ENCODE peak calls at places on chromosomes 16 and 17, in five cellular contexts. One of them, this sample, is unnamed.

GRCh38 chr17:28982191-28982793 is 23.5 kb downstream of the SEZ6 start:
- DNase-seq in DND-41: peak
- DNase-seq in GM23248: no peak
- DNase-seq in gastrocnemius medialis: no peak
- DNase-seq in foreskin fibroblast: no peak
- DNase-seq in this sample: peak

GRCh38 chr16:3715430-3715829 is 1.9 kb downstream of the TRAP1 start:
- DNase-seq in DND-41: no peak
- DNase-seq in GM23248: no peak
- DNase-seq in gastrocnemius medialis: no peak
- DNase-seq in foreskin fibroblast: no peak
- DNase-seq in this sample: no peak

GRCh38 chr17:55434721-55435120 is 13.1 kb upstream of the MMD start:
- DNase-seq in DND-41: no peak
- DNase-seq in GM23248: peak
- DNase-seq in gastrocnemius medialis: no peak
- DNase-seq in foreskin fibroblast: no peak
- DNase-seq in this sample: no peak

GRCh38 chr17:75160211-75160610 is 5.9 kb upstream of the JPT1 start:
- DNase-seq in DND-41: no peak
- DNase-seq in GM23248: no peak
- DNase-seq in gastrocnemius medialis: no peak
- DNase-seq in foreskin fibroblast: no peak
- DNase-seq in this sample: no peak

GRCh38 chr16:84729716-84730320 is 30.0 kb downstream of the USP10 start:
- DNase-seq in DND-41: no peak
- DNase-seq in GM23248: peak
- DNase-seq in gastrocnemius medialis: no peak
- DNase-seq in foreskin fibroblast: no peak
- DNase-seq in this sample: no peak

GRCh38 chr17:21126645-21127507 is at the start of gene DHRS7B:
- DNase-seq in DND-41: peak
- DNase-seq in GM23248: peak
- DNase-seq in gastrocnemius medialis: peak
- DNase-seq in foreskin fibroblast: peak
- DNase-seq in this sample: peak

GRCh38 chr17:81961554-81962498 is 839 bp upstream of the NOTUM start:
- DNase-seq in DND-41: no peak
- DNase-seq in GM23248: no peak
- DNase-seq in gastrocnemius medialis: no peak
- DNase-seq in foreskin fibroblast: no peak
- DNase-seq in this sample: no peak

GRCh38 chr16:30615358-30616076 is 5.3 kb upstream of the ZNF689 start:
- DNase-seq in DND-41: peak
- DNase-seq in GM23248: peak
- DNase-seq in gastrocnemius medialis: peak
- DNase-seq in foreskin fibroblast: no peak
- DNase-seq in this sample: peak

GRCh38 chr16:31537362-31537921 is 9.7 kb downstream of the AHSP start:
- DNase-seq in DND-41: no peak
- DNase-seq in GM23248: no peak
- DNase-seq in gastrocnemius medialis: no peak
- DNase-seq in foreskin fibroblast: no peak
- DNase-seq in this sample: no peak

GRCh38 chr16:57941016-57941656 is 29.8 kb downstream of the CNGB1 start:
- DNase-seq in DND-41: no peak
- DNase-seq in GM23248: peak
- DNase-seq in gastrocnemius medialis: no peak
- DNase-seq in foreskin fibroblast: peak
- DNase-seq in this sample: no peak

GRCh38 chr17:75652341-75652740 is 14.6 kb downstream of the RECQL5 start:
- DNase-seq in DND-41: no peak
- DNase-seq in GM23248: no peak
- DNase-seq in gastrocnemius medialis: no peak
- DNase-seq in foreskin fibroblast: no peak
- DNase-seq in this sample: no peak

GRCh38 chr17:7867881-7868329 is 10.1 kb downstream of the CYB5D1 start:
- DNase-seq in DND-41: no peak
- DNase-seq in GM23248: no peak
- DNase-seq in gastrocnemius medialis: no peak
- DNase-seq in foreskin fibroblast: no peak
- DNase-seq in this sample: peak

GRCh38 chr17:61478790-61479492 is 26.7 kb downstream of the TBX4 start:
- DNase-seq in DND-41: no peak
- DNase-seq in GM23248: no peak
- DNase-seq in gastrocnemius medialis: no peak
- DNase-seq in foreskin fibroblast: no peak
- DNase-seq in this sample: no peak

GRCh38 chr17:2592974-2593845 is at the start of gene PAFAH1B1:
- DNase-seq in DND-41: peak
- DNase-seq in GM23248: peak
- DNase-seq in gastrocnemius medialis: peak
- DNase-seq in foreskin fibroblast: peak
- DNase-seq in this sample: peak

GRCh38 chr17:34711646-34712045 is 132.3 kb downstream of the TMEM132E start:
- DNase-seq in DND-41: no peak
- DNase-seq in GM23248: no peak
- DNase-seq in gastrocnemius medialis: no peak
- DNase-seq in foreskin fibroblast: no peak
- DNase-seq in this sample: no peak

GRCh38 chr17:1203111-1203966 is 23.6 kb upstream of the ABR start:
- DNase-seq in DND-41: no peak
- DNase-seq in GM23248: peak
- DNase-seq in gastrocnemius medialis: peak
- DNase-seq in foreskin fibroblast: peak
- DNase-seq in this sample: peak

GRCh38 chr17:82837586-82838320 is 2.1 kb downstream of the ZNF750 start:
- DNase-seq in DND-41: no peak
- DNase-seq in GM23248: no peak
- DNase-seq in gastrocnemius medialis: peak
- DNase-seq in foreskin fibroblast: no peak
- DNase-seq in this sample: no peak

GRCh38 chr16:50879873-50880695 is 138.2 kb downstream of the CYLD start:
- DNase-seq in DND-41: no peak
- DNase-seq in GM23248: peak
- DNase-seq in gastrocnemius medialis: no peak
- DNase-seq in foreskin fibroblast: no peak
- DNase-seq in this sample: no peak

GRCh38 chr16:1510941-1511351 is 17.8 kb downstream of the TELO2 start:
- DNase-seq in DND-41: no peak
- DNase-seq in GM23248: no peak
- DNase-seq in gastrocnemius medialis: no peak
- DNase-seq in foreskin fibroblast: no peak
- DNase-seq in this sample: no peak

GRCh38 chr16:1512774-1513173 is 19.6 kb downstream of the TELO2 start:
- DNase-seq in DND-41: no peak
- DNase-seq in GM23248: no peak
- DNase-seq in gastrocnemius medialis: no peak
- DNase-seq in foreskin fibroblast: no peak
- DNase-seq in this sample: no peak

GRCh38 chr16:1511662-1512061 is 18.5 kb downstream of the TELO2 start:
- DNase-seq in DND-41: no peak
- DNase-seq in GM23248: no peak
- DNase-seq in gastrocnemius medialis: no peak
- DNase-seq in foreskin fibroblast: no peak
- DNase-seq in this sample: no peak

GRCh38 chr16:1510272-1510671 is 17.1 kb downstream of the TELO2 start:
- DNase-seq in DND-41: no peak
- DNase-seq in GM23248: no peak
- DNase-seq in gastrocnemius medialis: no peak
- DNase-seq in foreskin fibroblast: no peak
- DNase-seq in this sample: no peak

GRCh38 chr16:1512174-1512573 is 19.0 kb downstream of the TELO2 start:
- DNase-seq in DND-41: no peak
- DNase-seq in GM23248: no peak
- DNase-seq in gastrocnemius medialis: no peak
- DNase-seq in foreskin fibroblast: no peak
- DNase-seq in this sample: no peak
- H3K4me3 ChIP-seq in DND-41: no peak
- H3K4me3 ChIP-seq in GM23248: no peak
- H3K4me3 ChIP-seq in gastrocnemius medialis: no peak
- H3K4me3 ChIP-seq in foreskin fibroblast: no peak
- H3K4me3 ChIP-seq in this sample: no peak

GRCh38 chr16:8862309-8863130 is 6.3 kb downstream of the CARHSP1 start:
- DNase-seq in DND-41: no peak
- DNase-seq in GM23248: no peak
- DNase-seq in gastrocnemius medialis: no peak
- DNase-seq in foreskin fibroblast: no peak
- DNase-seq in this sample: no peak

GRCh38 chr16:8866118-8866883 is 2.5 kb downstream of the CARHSP1 start:
- DNase-seq in DND-41: no peak
- DNase-seq in GM23248: peak
- DNase-seq in gastrocnemius medialis: no peak
- DNase-seq in foreskin fibroblast: no peak
- DNase-seq in this sample: no peak

GRCh38 chr16:8865145-8865882 is 3.5 kb downstream of the CARHSP1 start:
- DNase-seq in DND-41: no peak
- DNase-seq in GM23248: no peak
- DNase-seq in gastrocnemius medialis: no peak
- DNase-seq in foreskin fibroblast: no peak
- DNase-seq in this sample: no peak

GRCh38 chr16:8863594-8864424 is 5.0 kb downstream of the CARHSP1 start:
- DNase-seq in DND-41: no peak
- DNase-seq in GM23248: peak
- DNase-seq in gastrocnemius medialis: no peak
- DNase-seq in foreskin fibroblast: no peak
- DNase-seq in this sample: no peak

GRCh38 chr16:8864480-8864879 is 4.3 kb downstream of the CARHSP1 start:
- DNase-seq in DND-41: no peak
- DNase-seq in GM23248: no peak
- DNase-seq in gastrocnemius medialis: no peak
- DNase-seq in foreskin fibroblast: no peak
- DNase-seq in this sample: no peak
- H3K4me3 ChIP-seq in DND-41: peak
- H3K4me3 ChIP-seq in GM23248: no peak
- H3K4me3 ChIP-seq in gastrocnemius medialis: no peak
- H3K4me3 ChIP-seq in foreskin fibroblast: no peak
- H3K4me3 ChIP-seq in this sample: no peak

GRCh38 chr17:64411999-64412771 is 21.5 kb upstream of the PECAM1 start:
- DNase-seq in DND-41: no peak
- DNase-seq in GM23248: peak
- DNase-seq in gastrocnemius medialis: peak
- DNase-seq in foreskin fibroblast: peak
- DNase-seq in this sample: no peak

GRCh38 chr17:64418506-64419339 is 28.1 kb upstream of the PECAM1 start:
- DNase-seq in DND-41: peak
- DNase-seq in GM23248: peak
- DNase-seq in gastrocnemius medialis: no peak
- DNase-seq in foreskin fibroblast: peak
- DNase-seq in this sample: no peak

GRCh38 chr17:64413505-64413904 is 22.8 kb upstream of the PECAM1 start:
- DNase-seq in DND-41: no peak
- DNase-seq in GM23248: no peak
- DNase-seq in gastrocnemius medialis: no peak
- DNase-seq in foreskin fibroblast: no peak
- DNase-seq in this sample: no peak

GRCh38 chr17:64410750-64411490 is 20.3 kb upstream of the PECAM1 start:
- DNase-seq in DND-41: no peak
- DNase-seq in GM23248: no peak
- DNase-seq in gastrocnemius medialis: no peak
- DNase-seq in foreskin fibroblast: no peak
- DNase-seq in this sample: no peak

DNA sequence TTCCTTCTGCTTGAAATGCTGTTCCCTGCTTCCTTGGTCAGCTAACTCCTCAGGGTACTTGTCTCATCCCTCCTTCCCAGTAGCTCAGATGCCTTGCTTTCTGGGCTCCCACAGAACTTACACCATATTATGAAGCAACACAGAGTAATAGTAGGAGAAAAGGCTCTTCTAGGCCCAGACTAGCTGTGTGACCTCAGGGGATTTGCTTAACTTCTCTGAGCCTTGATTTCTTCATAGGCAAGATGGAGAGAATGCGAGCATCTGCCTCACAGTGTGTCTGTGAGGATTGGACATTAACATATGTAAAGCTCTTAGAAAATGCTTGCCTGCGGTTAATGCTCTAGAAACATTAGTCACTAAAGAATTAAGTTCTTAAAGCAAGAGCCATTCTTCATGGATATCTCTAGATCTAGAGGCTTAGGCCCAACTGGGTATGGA is 22.3 kb upstream of the PECAM1 start:
- DNase-seq in DND-41: no peak
- DNase-seq in GM23248: no peak
- DNase-seq in gastrocnemius medialis: no peak
- DNase-seq in foreskin fibroblast: no peak
- DNase-seq in this sample: no peak
- H3K4me3 ChIP-seq in DND-41: no peak
- H3K4me3 ChIP-seq in GM23248: no peak
- H3K4me3 ChIP-seq in gastrocnemius medialis: peak
- H3K4me3 ChIP-seq in foreskin fibroblast: no peak
- H3K4me3 ChIP-seq in this sample: no peak

GRCh38 chr16:87033541-87034300 is 283.5 kb downstream of the C16orf95 start:
- DNase-seq in DND-41: no peak
- DNase-seq in GM23248: no peak
- DNase-seq in gastrocnemius medialis: no peak
- DNase-seq in foreskin fibroblast: no peak
- DNase-seq in this sample: no peak

GRCh38 chr16:87040169-87041117 is 276.7 kb downstream of the C16orf95 start:
- DNase-seq in DND-41: no peak
- DNase-seq in GM23248: no peak
- DNase-seq in gastrocnemius medialis: no peak
- DNase-seq in foreskin fibroblast: no peak
- DNase-seq in this sample: no peak

GRCh38 chr16:87035053-87035452 is 282.1 kb downstream of the C16orf95 start:
- DNase-seq in DND-41: no peak
- DNase-seq in GM23248: no peak
- DNase-seq in gastrocnemius medialis: no peak
- DNase-seq in foreskin fibroblast: no peak
- DNase-seq in this sample: no peak

GRCh38 chr16:87034317-87034716 is 282.9 kb downstream of the C16orf95 start:
- DNase-seq in DND-41: no peak
- DNase-seq in GM23248: no peak
- DNase-seq in gastrocnemius medialis: no peak
- DNase-seq in foreskin fibroblast: no peak
- DNase-seq in this sample: no peak

DNA sequence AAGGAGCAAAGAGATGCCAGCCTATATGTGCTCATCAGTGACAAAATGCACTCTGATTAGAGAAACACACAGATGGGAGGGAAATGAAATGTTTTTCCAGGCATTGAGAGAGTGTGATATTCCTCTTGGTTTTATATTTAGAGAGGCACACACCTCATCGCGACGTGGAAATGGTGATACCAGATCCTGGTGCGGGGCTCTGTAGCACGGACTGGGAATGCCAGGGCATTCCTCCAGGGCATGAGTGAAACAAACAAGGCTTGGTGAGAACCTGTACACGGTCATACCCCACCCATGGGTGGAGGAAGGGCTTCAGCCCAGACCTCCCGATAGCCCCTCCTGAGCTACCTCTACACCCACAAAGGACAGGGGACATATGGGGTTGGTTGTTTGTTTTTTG is 280.2 kb downstream of the C16orf95 start:
- DNase-seq in DND-41: no peak
- DNase-seq in GM23248: no peak
- DNase-seq in gastrocnemius medialis: peak
- DNase-seq in foreskin fibroblast: no peak
- DNase-seq in this sample: no peak
- H3K4me3 ChIP-seq in DND-41: no peak
- H3K4me3 ChIP-seq in GM23248: no peak
- H3K4me3 ChIP-seq in gastrocnemius medialis: no peak
- H3K4me3 ChIP-seq in foreskin fibroblast: no peak
- H3K4me3 ChIP-seq in this sample: no peak

This sample was measured in CD4-positive, CD25-positive, alpha-beta regulatory T cell.